ENCODE peak calls at places on chromosome 4, in nine cellular contexts. B, C, T, I, L, Y, S, W and M are unnamed samples.

GRCh38 chr4:8560265-8561047 is 19.7 kb upstream of the GPR78 start:
- DNase-seq in S (no peak), T (no peak), L (no peak), B (no peak), W (no peak), Y (no peak), I (no peak), C (no peak), M (peak; percentile 54)

GRCh38 chr4:108850407-108850709 is 87.5 kb upstream of the ETNPPL start:
- DNase-seq in Y (no peak), L (no peak), B (no peak), T (no peak), C (no peak), I (no peak), W (no peak), S (no peak), M (no peak)

GRCh38 chr4:183563874-183564273 is 59.0 kb downstream of the ING2 start:
- DNase-seq in L (no peak), T (no peak), I (no peak), Y (no peak), C (peak; percentile 84), S (no peak), W (no peak), B (peak; percentile 28), M (no peak)

GRCh38 chr4:13384055-13384454 is 100.1 kb downstream of the RAB28 start:
- DNase-seq in Y (no peak), B (no peak), W (peak; percentile 24), T (no peak), I (no peak), L (no peak), C (no peak), S (no peak), M (no peak)

GRCh38 chr4:166197166-166197565 is 324.1 kb downstream of the TLL1 start:
- DNase-seq in B (no peak), L (no peak), W (no peak), T (no peak), I (no peak), S (no peak), C (peak; percentile 63), Y (no peak), M (no peak)

GRCh38 chr4:98932539-98932938 is 3.6 kb upstream of the EIF4E start:
- DNase-seq in I (no peak), B (peak; percentile 69), C (peak; percentile 47), T (no peak), W (no peak), Y (no peak), S (no peak), L (no peak), M (no peak)

GRCh38 chr4:76301068-76301774 is 5.3 kb upstream of the STBD1 start:
- DNase-seq in T (no peak), S (no peak), B (peak; percentile 89), Y (no peak), W (no peak), L (no peak), I (no peak), C (peak; percentile 95), M (no peak)

GRCh38 chr4:6676722-6677558 is 16.7 kb upstream of the S100P start:
- DNase-seq in W (no peak), Y (no peak), T (no peak), S (no peak), C (no peak), B (no peak), I (no peak), L (no peak), M (no peak)

GRCh38 chr4:56976283-56976877 is 1.0 kb downstream of the NOA1 start:
- DNase-seq in Y (no peak), S (no peak), T (peak; percentile 26), I (peak; percentile 14), C (peak; percentile 9), B (no peak), W (no peak), L (no peak), M (peak; percentile 70)

GRCh38 chr4:128917781-128918180 is 108.3 kb downstream of the JADE1 start:
- DNase-seq in B (no peak), L (no peak), S (no peak), Y (no peak), T (no peak), C (no peak), W (no peak), I (no peak), M (no peak)

GRCh38 chr4:108683479-108683878 is 33.1 kb downstream of the OSTC start:
- DNase-seq in S (no peak), L (no peak), C (peak; percentile 16), T (peak; percentile 60), B (peak; percentile 41), I (no peak), Y (no peak), W (no peak), M (no peak)

DNA sequence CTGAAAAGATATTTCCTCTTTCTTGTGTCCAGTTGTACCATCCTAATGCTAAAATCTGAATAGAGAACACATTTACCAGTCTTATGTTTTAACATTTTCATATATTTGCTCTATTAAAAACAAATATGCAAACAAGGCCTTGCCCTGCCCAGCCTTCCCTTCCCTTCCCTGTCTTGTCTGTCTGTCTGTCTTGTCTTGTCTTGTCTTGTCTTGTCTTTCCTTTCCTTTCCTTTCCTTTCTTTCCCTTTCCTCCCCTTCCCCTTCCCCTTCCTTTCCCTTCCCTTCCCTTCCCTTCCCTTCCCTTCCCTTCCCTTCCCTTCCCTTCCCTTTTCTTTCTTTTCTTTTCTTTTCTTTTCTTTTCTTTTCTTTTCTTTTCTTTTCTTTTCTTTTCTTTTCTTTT is 1103.5 kb downstream of the STIM2 start:
- DNase-seq in B (no peak), T (no peak), C (no peak), S (no peak), L (no peak), W (no peak), I (no peak), Y (no peak), M (no peak)
- H3K27ac ChIP-seq in B (no peak overlapping the region), T (no peak overlapping the region), C (no peak overlapping the region), S (no peak overlapping the region), L (no peak overlapping the region), W (no peak overlapping the region), I (no peak overlapping the region), Y (no peak overlapping the region), M (no peak overlapping the region)

GRCh38 chr4:73620115-73620792 is at the start of gene RASSF6:
- DNase-seq in L (no peak), B (no peak), Y (no peak), I (peak; percentile 66), C (peak; percentile 91), S (peak; percentile 85), T (peak; percentile 90), W (peak; percentile 88), M (peak; percentile 93)

GRCh38 chr4:73619351-73619750 is 885 bp downstream of the RASSF6 start:
- DNase-seq in S (no peak), T (no peak), I (no peak), B (no peak), L (no peak), C (no peak), Y (no peak), W (no peak), M (no peak)

GRCh38 chr4:73614468-73614867 is 5.8 kb downstream of the RASSF6 start:
- DNase-seq in T (no peak), L (no peak), Y (no peak), B (no peak), S (no peak), C (no peak), I (no peak), W (no peak), M (no peak)

GRCh38 chr4:73615613-73616012 is 4.6 kb downstream of the RASSF6 start:
- DNase-seq in S (no peak), C (peak; percentile 73), I (no peak), B (no peak), W (no peak), T (peak; percentile 87), Y (no peak), L (no peak), M (no peak)

GRCh38 chr4:73617256-73617655 is 3.0 kb downstream of the RASSF6 start:
- DNase-seq in I (no peak), T (peak; percentile 20), B (no peak), Y (no peak), S (no peak), W (no peak), C (peak; percentile 66), L (no peak), M (no peak)
- TF ChIP-seq CTCF in I (no peak), T (no peak), B (no peak), Y (no peak), S (no peak), W (no peak), C (peak; percentile 25), L (no peak), M (no peak)

DNA sequence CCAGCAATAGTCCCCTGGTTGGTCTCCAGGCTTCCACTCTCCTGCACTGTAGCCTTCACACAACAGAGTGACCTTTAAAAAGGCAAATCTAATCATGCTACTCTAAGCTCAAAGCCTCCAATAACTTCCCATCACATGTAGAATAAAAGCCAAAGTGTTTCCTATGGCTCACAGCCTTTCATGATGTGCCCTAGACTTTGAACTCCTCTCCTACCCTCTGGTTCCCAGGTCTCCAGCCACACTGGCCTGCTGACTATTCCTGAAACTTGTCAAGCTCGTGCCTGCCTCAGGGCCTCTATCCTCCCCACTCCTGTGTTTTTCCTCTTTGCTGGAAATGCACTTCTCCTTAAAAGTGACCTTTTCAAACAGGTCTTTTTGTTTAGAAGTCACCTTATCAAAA is 3.1 kb downstream of the MANBA start:
- DNase-seq in S (no peak), Y (no peak), C (no peak), W (no peak), L (no peak), B (no peak), T (no peak), I (no peak), M (no peak)
- H3K36me3 ChIP-seq in S (no peaks in the 10 kb centered on the region), Y (no peaks in the 10 kb centered on the region), C (no peaks in the 10 kb centered on the region), W (no peaks in the 10 kb centered on the region), L (no peaks in the 10 kb centered on the region), B (no peaks in the 10 kb centered on the region), T (peaks cover 5% of the 10 kb centered on the region), I (no peaks in the 10 kb centered on the region), M (no peaks in the 10 kb centered on the region)

GRCh38 chr4:173217727-173218126 is 49.1 kb downstream of the GALNT7 start:
- DNase-seq in I (no peak), B (peak; percentile 83), S (no peak), C (peak; percentile 58), Y (no peak), L (no peak), T (no peak), W (no peak), M (no peak)
- H3K27ac ChIP-seq in I (no peak overlapping the region), B (no peak overlapping the region), S (no peak overlapping the region), C (peak overlapping the region; percentile 12), Y (no peak overlapping the region), L (no peak overlapping the region), T (peak overlapping the region; percentile 52), W (no peak overlapping the region), M (no peak overlapping the region)

DNA sequence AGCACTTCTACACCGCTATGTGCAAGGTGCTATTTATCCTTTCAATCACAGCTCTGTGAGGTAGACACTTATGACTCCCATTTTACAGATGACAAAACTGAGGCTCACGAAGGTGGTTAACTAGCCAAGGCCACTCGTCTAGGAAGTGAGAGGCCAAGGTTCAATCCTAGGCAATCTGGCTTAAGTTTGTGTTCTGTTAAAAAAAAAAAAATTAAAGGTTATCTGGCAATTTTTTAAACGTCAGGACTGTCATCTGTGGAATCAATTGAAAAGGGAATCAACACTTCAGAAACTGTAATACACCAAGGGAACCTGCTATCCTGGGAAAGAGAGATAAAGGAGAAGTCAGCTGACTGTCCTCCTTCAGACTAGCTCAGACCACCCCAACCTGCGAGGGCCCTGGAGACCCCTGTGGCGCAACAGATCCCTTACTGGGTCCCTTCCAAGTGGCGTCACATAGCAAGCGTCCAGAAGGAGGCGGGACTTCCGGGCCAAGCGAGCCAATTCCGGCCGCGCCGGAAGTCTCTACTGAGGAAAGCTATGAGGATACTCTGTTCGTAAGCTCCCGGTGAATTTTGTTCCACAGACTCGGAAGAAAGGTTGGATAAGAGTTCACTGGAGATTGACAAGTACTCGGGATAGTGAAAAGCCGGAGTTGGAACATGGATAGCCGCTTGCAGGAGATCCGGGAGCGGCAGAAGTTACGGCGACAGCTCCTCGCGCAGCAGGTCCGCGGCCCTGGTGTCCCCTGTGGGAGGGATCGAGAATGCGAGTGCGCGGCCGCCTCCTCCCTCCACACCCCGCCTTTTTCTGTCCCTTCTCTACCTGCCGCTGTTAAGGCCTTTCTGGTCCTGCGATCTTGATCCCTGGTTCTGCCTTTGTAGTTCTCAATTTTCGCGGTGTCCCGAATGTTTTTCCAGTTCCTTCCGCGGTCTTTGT is at the start of gene METTL14:
- DNase-seq in I (peak; percentile 97), C (peak; percentile 88), W (peak; percentile 93), S (peak; percentile 86), Y (peak; percentile 92), L (peak; percentile 94), B (peak; percentile 87), T (peak; percentile 99), M (peak; percentile 94)
- TF ChIP-seq CTCF in I (no peak), C (peak; percentile 17), W (peak; percentile 12), S (no peak), Y (no peak), L (no peak), B (peak; percentile 2), T (no peak), M (peak; percentile 6)